ENCODE peak calls at places on chromosomes 13 and 19, in four cellular contexts. V is MV-4-11, U is NCI-H345, Z is AG10803. X is an unnamed sample.

GRCh38 chr19:10680545-10681135 is 20.6 kb upstream of the QTRT1 start:
- DNase-seq in V (no peak), U (no peak), Z (no peak), X (no peak)

GRCh38 chr19:35206379-35206778 is 22.2 kb downstream of the FAM187B start:
- DNase-seq in V (no peak), U (no peak), Z (no peak), X (no peak)

GRCh38 chr19:46211201-46211881 is 18.2 kb upstream of the IGFL1 start:
- DNase-seq in V (no peak), U (no peak), Z (peak; percentile 13), X (no peak)

GRCh38 chr19:36939153-36939552 is 23.0 kb downstream of the ZNF568 start:
- DNase-seq in V (peak; percentile 80), U (no peak), Z (no peak), X (peak; percentile 2)

GRCh38 chr19:7395360-7395781 is 46.6 kb downstream of the ARHGEF18 start:
- DNase-seq in V (no peak), U (no peak), Z (peak; percentile 15), X (no peak)

GRCh38 chr19:50204811-50205675 is 1.6 kb downstream of the MYH14 start:
- DNase-seq in V (no peak), U (peak; percentile 76), Z (no peak), X (no peak)

GRCh38 chr13:106418556-106418955 is 116.9 kb downstream of the EFNB2 start:
- DNase-seq in V (no peak), U (no peak), Z (peak; percentile 91), X (peak; percentile 83)

GRCh38 chr19:42022616-42023015 is 28.6 kb upstream of the ATP1A3 start:
- DNase-seq in V (no peak), U (no peak), Z (no peak), X (no peak)

GRCh38 chr13:112722433-112723250 is 32.8 kb downstream of the ATP11A start:
- DNase-seq in V (no peak), U (no peak), Z (peak; percentile 31), X (peak; percentile 42)

GRCh38 chr19:49110567-49110966 is 3.6 kb upstream of the LIN7B start:
- DNase-seq in V (peak; percentile 12), U (no peak), Z (peak; percentile 38), X (peak; percentile 48)

X was measured in AG08395.